ENCODE peak calls at places on chromosome 22, in four cellular contexts. N is endothelial cell of umbilical vein, U is IMR-90, J is K562. Y is an unnamed sample.
A peak's percentile ranks its signal among the peaks of the same experiment; 100 is the strongest.

GRCh38 chr22:23891726-23892125 is 2.5 kb upstream of the MIF start:
- DNase-seq in N (no peak), U (no peak), J (no peak), Y (no peak)

GRCh38 chr22:44396727-44397722 is 84.3 kb upstream of the SHISAL1 start:
- DNase-seq in N (no peak), U (no peak), J (no peak), Y (no peak)

GRCh38 chr22:44337658-44338004 is 24.9 kb upstream of the SHISAL1 start:
- DNase-seq in N (no peak), U (peak; percentile 75), J (peak; percentile 42), Y (no peak)

GRCh38 chr22:33652596-33652995 is 267.7 kb downstream of the LARGE1 start:
- DNase-seq in N (no peak), U (peak; percentile 31), J (no peak), Y (peak; percentile 26)

GRCh38 chr22:32830473-32830872 is 29.0 kb downstream of the TIMP3 start:
- DNase-seq in N (peak; percentile 58), U (no peak), J (no peak), Y (no peak)

GRCh38 chr22:48811885-48812284 is 1015.8 kb downstream of the BRD1 start:
- DNase-seq in N (no peak), U (no peak), J (no peak), Y (no peak)

GRCh38 chr22:49289822-49290221 is 537.9 kb downstream of the BRD1 start:
- DNase-seq in N (no peak), U (no peak), J (no peak), Y (no peak)

GRCh38 chr22:40567106-40567505 is 69.4 kb downstream of the MRTFA start:
- DNase-seq in N (no peak), U (peak; percentile 59), J (no peak), Y (peak; percentile 33)

GRCh38 chr22:49377306-49377705 is 450.4 kb downstream of the BRD1 start:
- DNase-seq in N (no peak), U (no peak), J (no peak), Y (no peak)

GRCh38 chr22:36055376-36056310 is 27.0 kb upstream of the RBFOX2 start:
- DNase-seq in N (no peak), U (peak; percentile 42), J (no peak), Y (no peak)

GRCh38 chr22:23626286-23626975 is 5.7 kb downstream of the DRICH1 start:
- DNase-seq in N (no peak), U (no peak), J (no peak), Y (no peak)

GRCh38 chr22:38034278-38034882 is 22.8 kb upstream of the PICK1 start:
- DNase-seq in N (peak; percentile 77), U (peak; percentile 91), J (peak; percentile 85), Y (no peak)

GRCh38 chr22:21797444-21798221 is 62.0 kb upstream of the YPEL1 start:
- DNase-seq in N (peak; percentile 90), U (peak; percentile 31), J (no peak), Y (no peak)

GRCh38 chr22:21800552-21801303 is 65.1 kb upstream of the YPEL1 start:
- DNase-seq in N (no peak), U (no peak), J (no peak), Y (no peak)

GRCh38 chr22:21803859-21804258 is 63.6 kb downstream of the MAPK1 start:
- DNase-seq in N (no peak), U (no peak), J (no peak), Y (no peak)

GRCh38 chr22:21802673-21803072 is 64.8 kb downstream of the MAPK1 start:
- DNase-seq in N (no peak), U (no peak), J (no peak), Y (no peak)

GRCh38 chr22:21802056-21802455 is 65.4 kb downstream of the MAPK1 start:
- DNase-seq in N (no peak), U (peak; percentile 34), J (no peak), Y (no peak)
- H3K9me1 ChIP-seq in N (no peaks in the 10 kb centered on the region), U (peaks cover 12% of the 10 kb centered on the region), J (no peaks in the 10 kb centered on the region), Y (no peaks in the 10 kb centered on the region)

GRCh38 chr22:41831383-41831782 is 1.5 kb upstream of the SREBF2 start:
- DNase-seq in N (peak; percentile 18), U (no peak), J (no peak), Y (no peak)

GRCh38 chr22:41831828-41832552 is 915 bp upstream of the SREBF2 start:
- DNase-seq in N (no peak), U (peak; percentile 24), J (no peak), Y (no peak)

GRCh38 chr22:41828516-41828915 is 4.4 kb upstream of the SREBF2 start:
- DNase-seq in N (no peak), U (no peak), J (no peak), Y (no peak)

GRCh38 chr22:41827671-41828070 is 5.2 kb upstream of the SREBF2 start:
- DNase-seq in N (no peak), U (no peak), J (no peak), Y (no peak)

GRCh38 chr22:41830174-41830573 is 2.7 kb upstream of the SREBF2 start:
- DNase-seq in N (no peak), U (no peak), J (no peak), Y (no peak)
- TF ChIP-seq CTCF in N (no peak), U (no peak), J (peak; percentile 40), Y (no peak)

DNA sequence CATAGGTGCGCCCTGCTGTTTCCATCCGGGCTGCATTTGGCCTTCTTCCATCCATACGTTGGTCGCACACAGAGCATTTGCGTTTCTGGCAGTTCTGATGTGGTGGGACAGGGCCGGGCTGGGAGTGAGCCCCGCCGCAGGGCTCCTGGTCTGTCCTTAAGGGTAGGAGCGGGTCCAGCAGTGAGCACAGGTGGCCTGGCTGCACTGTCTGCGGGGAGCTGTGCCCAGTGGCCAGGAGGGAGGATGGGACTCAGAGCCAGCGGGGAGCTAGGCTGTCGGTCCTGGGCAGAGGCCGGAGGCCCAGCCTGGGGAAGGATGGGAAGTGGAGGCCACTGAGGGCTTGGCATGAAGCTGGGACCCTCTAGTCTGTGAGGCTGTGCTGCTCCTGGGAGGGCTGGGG is 385.1 kb downstream of the TBC1D22A start:
- DNase-seq in N (no peak), U (no peak), J (no peak), Y (no peak)
- H3K9ac ChIP-seq in N (no peak overlapping the region), U (no peak overlapping the region), J (no peak overlapping the region), Y (no peak overlapping the region)

DNA sequence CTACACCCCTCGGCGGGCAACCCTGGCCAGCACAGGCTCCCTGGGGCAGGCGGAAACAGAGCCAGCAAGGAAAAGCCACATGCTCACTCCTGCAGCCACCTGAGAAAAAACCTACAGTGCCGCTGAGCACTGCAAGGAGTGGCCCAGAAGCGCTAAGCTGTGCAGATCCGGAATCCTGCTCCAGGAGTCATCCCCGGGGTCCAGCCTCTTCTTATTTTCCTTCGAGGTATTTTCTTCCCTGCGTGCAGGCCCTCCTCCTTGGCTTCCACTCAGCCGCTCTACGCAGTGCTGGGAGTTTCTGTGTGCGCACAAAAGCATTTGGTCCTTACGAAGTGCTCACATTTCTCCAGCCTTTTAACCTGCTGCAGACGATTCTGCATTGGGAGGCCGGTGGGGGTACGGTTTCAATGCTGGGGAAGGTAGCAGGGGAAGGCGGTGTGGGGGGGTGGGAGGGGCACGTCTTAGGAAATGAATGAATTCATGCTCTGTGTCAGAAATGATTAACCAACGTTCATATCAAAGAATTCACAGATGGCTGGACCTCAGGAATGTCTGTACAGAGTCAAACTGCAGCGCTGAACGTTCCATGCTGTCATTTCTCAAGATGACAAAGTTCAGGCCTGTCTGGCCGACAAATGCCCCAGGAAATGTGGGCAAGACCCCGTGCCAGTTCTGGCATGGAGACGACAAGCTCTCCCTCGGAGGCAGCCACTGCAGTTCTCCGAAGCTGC is 81.2 kb downstream of the TRMU start:
- DNase-seq in N (no peak), U (no peak), J (no peak), Y (no peak)
- H3K9me1 ChIP-seq in N (no peaks in the 10 kb centered on the region), U (peaks cover 5% of the 10 kb centered on the region), J (no peaks in the 10 kb centered on the region), Y (no peaks in the 10 kb centered on the region)

GRCh38 chr22:46797355-46797754 is 34.9 kb downstream of the TBC1D22A start:
- DNase-seq in N (no peak), U (peak; percentile 55), J (peak; percentile 37), Y (no peak)
- TF ChIP-seq CTCF in N (peak; percentile 31), U (peak; percentile 36), J (peak; percentile 30), Y (peak; percentile 66)

GRCh38 chr22:47202819-47203553 is 440.5 kb downstream of the TBC1D22A start:
- DNase-seq in N (no peak), U (no peak), J (no peak), Y (no peak)

GRCh38 chr22:47199949-47200272 is 437.5 kb downstream of the TBC1D22A start:
- DNase-seq in N (no peak), U (no peak), J (no peak), Y (no peak)

GRCh38 chr22:47201996-47202818 is 439.8 kb downstream of the TBC1D22A start:
- DNase-seq in N (no peak), U (no peak), J (no peak), Y (no peak)

GRCh38 chr22:47200273-47201051 is 438.0 kb downstream of the TBC1D22A start:
- DNase-seq in N (no peak), U (no peak), J (no peak), Y (no peak)

GRCh38 chr22:47201186-47201995 is 438.9 kb downstream of the TBC1D22A start:
- DNase-seq in N (no peak), U (no peak), J (no peak), Y (no peak)
- H3K9ac ChIP-seq in N (no peak overlapping the region), U (no peak overlapping the region), J (no peak overlapping the region), Y (no peak overlapping the region)

DNA sequence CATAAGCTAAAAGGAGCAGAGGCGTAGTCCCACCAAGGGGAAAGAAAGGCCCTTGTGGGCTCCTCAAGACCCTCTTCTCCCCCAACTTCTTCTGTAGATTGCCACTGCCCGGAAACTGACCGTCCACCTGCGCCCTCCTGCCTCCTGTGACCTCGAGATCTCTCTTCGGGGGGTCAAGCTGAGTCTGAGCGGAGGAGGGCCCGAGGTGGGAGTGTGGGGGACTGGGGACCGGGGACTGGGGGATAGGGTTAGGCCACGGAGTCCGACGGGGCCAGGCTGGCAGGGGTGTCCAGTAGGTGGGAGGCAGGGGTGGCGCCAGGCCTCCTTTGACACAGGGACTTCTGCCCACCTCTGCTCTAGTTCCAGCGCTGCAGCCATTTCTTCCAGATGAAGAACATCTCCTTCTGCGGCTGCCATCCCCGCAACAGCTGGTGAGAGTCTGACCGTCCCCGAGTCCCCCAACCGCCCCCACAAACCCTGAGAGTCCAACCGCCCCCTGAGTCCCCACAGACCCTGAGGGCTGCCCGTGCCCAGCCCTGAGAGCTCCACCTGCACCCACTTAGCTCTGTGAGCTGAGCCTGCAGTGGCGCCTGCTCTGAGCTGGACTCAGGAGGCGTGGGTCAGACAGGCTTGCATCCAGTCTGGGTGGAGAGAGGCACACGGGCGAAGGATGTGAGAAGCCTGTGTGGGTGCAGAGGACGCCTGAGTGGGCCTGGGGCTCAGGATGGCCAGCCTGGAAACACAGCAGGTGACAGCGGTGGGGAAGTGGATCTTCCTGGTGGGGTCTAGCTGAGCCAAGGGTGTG is 6.2 kb downstream of the MAPK8IP2 start:
- DNase-seq in N (no peak), U (no peak), J (no peak), Y (no peak)
- H3K9me1 ChIP-seq in N (no peaks in the 10 kb centered on the region), U (peaks cover 6% of the 10 kb centered on the region), J (no peaks in the 10 kb centered on the region), Y (no peaks in the 10 kb centered on the region)

DNA sequence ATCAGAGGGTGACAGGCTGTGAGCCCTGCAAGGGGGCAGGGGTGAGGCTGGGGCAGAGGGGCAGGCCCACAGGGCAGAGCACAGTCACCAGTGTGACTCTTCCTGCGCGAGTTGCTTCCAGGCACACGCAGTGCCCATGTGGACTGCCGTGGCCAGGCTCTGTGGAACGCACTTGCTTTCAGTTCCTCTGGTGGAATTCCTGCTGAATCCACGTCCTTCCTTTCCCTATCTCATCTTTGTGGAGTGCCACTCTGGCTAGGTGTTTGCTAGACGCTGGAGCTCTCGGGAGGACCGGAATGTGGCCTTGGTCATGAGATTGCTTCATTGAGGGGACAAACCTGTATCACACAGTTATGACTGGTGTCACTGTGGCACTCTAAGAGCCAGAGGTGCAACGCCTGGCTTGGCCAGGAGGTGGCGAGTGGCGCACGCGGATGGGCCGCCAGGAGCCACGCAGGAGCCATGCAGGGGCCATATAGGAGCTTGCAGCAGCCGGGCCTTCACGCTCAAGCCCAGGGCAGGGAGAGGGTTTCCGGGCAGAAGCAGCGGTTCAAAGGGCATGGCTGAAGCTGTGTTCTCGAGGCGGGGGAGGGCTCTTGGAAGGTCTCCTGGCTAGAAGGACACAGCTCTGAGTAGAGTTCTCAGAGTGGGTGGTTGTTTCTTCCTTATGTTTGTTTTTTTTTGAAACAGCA is 36.1 kb downstream of the TBC1D22A start:
- DNase-seq in N (peak; percentile 81), U (peak; percentile 66), J (peak; percentile 78), Y (no peak)
- TF ChIP-seq CTCF in N (peak; percentile 96), U (peak; percentile 92), J (peak; percentile 92), Y (peak; percentile 93)